ENCODE peak calls at places on chromosomes 7 and 10, in six cellular contexts. B, L, A, T, C and I are unnamed samples.

GRCh38 chr7:131238260-131238940 is 89.3 kb upstream of the MKLN1 start:
- DNase-seq in B (no peak), L (no peak), A (peak), T (no peak), C (no peak), I (peak)

GRCh38 chr7:30934225-30934624 is 22.6 kb downstream of the AQP1 start:
- DNase-seq in B (no peak), L (no peak), A (no peak), T (no peak), C (no peak), I (no peak)

GRCh38 chr7:1851731-1852531 is 181.9 kb downstream of the ELFN1 start:
- DNase-seq in B (no peak), L (no peak), A (no peak), T (no peak), C (no peak), I (no peak)

GRCh38 chr7:105389090-105389650 is 449 bp upstream of the SRPK2 start:
- DNase-seq in B (peak), L (peak), A (peak), T (peak), C (peak), I (peak)

GRCh38 chr10:3528271-3528670 is 256.7 kb downstream of the KLF6 start:
- DNase-seq in B (no peak), L (no peak), A (no peak), T (no peak), C (no peak), I (no peak)

GRCh38 chr7:130009848-130010688 is 41.1 kb downstream of the ZC3HC1 start:
- DNase-seq in B (no peak), L (no peak), A (peak), T (peak), C (no peak), I (peak)

GRCh38 chr7:109479388-109479787 is 909.7 kb downstream of the DNAJB9 start:
- DNase-seq in B (no peak), L (peak), A (peak), T (no peak), C (no peak), I (no peak)

GRCh38 chr10:60731134-60731883 is 47.0 kb upstream of the CDK1 start:
- DNase-seq in B (no peak), L (no peak), A (peak), T (peak), C (no peak), I (peak)